ENCODE peak calls at places on chromosomes 12 and 14, in five cellular contexts. S is right lobe of liver, V is tibial artery, H is neuronal stem cell, R is upper lobe of right lung. C is an unnamed sample.

GRCh38 chr12:46404225-46404631 is 31.7 kb upstream of the SLC38A2 start:
- DNase-seq in S (no peak), R (no peak), V (no peak), H (no peak), C (no peak)

GRCh38 chr12:96210376-96211055 is 16.3 kb downstream of the ELK3 start:
- DNase-seq in H (no peak), V (no peak), R (no peak), S (no peak), C (no peak)

GRCh38 chr12:65911321-65911720 is 87.0 kb downstream of the HMGA2 start:
- DNase-seq in S (no peak), V (no peak), R (no peak), H (no peak), C (no peak)

GRCh38 chr12:89959188-89959587 is 250.6 kb upstream of the ATP2B1 start:
- DNase-seq in H (no peak), R (no peak), S (no peak), V (no peak), C (no peak)

GRCh38 chr14:99246536-99247083 is 25.4 kb downstream of the BCL11B start:
- DNase-seq in V (no peak), S (no peak), R (no peak), H (no peak), C (no peak)

GRCh38 chr14:34496007-34496678 is 34.1 kb upstream of the SPTSSA start:
- DNase-seq in R (no peak), V (no peak), S (no peak), H (no peak), C (no peak)

GRCh38 chr14:73888460-73888725 is 1.7 kb downstream of the ZNF410 start:
- DNase-seq in H (no peak), V (no peak), S (no peak), R (no peak), C (no peak)

GRCh38 chr12:86513206-86513605 is 257.0 kb upstream of the MGAT4C start:
- DNase-seq in H (no peak), S (no peak), V (no peak), R (no peak), C (no peak)

GRCh38 chr14:77170045-77170444 is 11.6 kb upstream of the TMEM63C start:
- DNase-seq in R (no peak), H (no peak), V (no peak), S (no peak), C (no peak)

GRCh38 chr12:63353559-63353958 is 202.6 kb upstream of the AVPR1A start:
- DNase-seq in R (no peak), V (no peak), H (no peak), S (no peak), C (no peak)

GRCh38 chr14:105477659-105478623 is 3.3 kb downstream of the CRIP2 start:
- DNase-seq in V (peak; percentile 66), S (no peak), H (no peak), R (no peak), C (no peak)

GRCh38 chr14:25570483-25570882 is 520.5 kb upstream of the STXBP6 start:
- DNase-seq in V (no peak), H (no peak), R (no peak), S (no peak), C (no peak)

GRCh38 chr12:122834921-122835692 is at the start of gene HIP1R:
- DNase-seq in H (peak; percentile 57), R (peak; percentile 81), S (no peak), V (peak; percentile 69), C (no peak)

GRCh38 chr12:85043829-85044228 is 7.7 kb downstream of the LRRIQ1 start:
- DNase-seq in R (no peak), V (no peak), S (no peak), H (no peak), C (no peak)

GRCh38 chr12:114902665-114903393 is 218.9 kb upstream of the TBX3 start:
- DNase-seq in R (no peak), V (no peak), S (no peak), H (no peak), C (no peak)

GRCh38 chr12:75750950-75751349 is 239.5 kb upstream of the KRR1 start:
- DNase-seq in V (no peak), R (no peak), H (no peak), S (no peak), C (no peak)

GRCh38 chr12:48973992-48974673 is 2.6 kb upstream of the WNT10B start:
- DNase-seq in V (no peak), H (no peak), S (peak; percentile 63), R (peak; percentile 76), C (no peak)

GRCh38 chr14:93683241-93683640 is 105.0 kb downstream of the PRIMA1 start:
- DNase-seq in S (no peak), V (no peak), R (no peak), H (peak; percentile 56), C (peak; percentile 89)

GRCh38 chr14:68762944-68763831 is 29.7 kb downstream of the ZFP36L1 start:
- DNase-seq in R (peak; percentile 76), H (peak; percentile 33), V (no peak), S (peak; percentile 83), C (no peak)

GRCh38 chr12:95077341-95077740 is 3.9 kb upstream of the NR2C1 start:
- DNase-seq in S (no peak), V (no peak), R (no peak), H (no peak), C (no peak)

GRCh38 chr12:100345020-100345767 is 11.7 kb upstream of the SLC17A8 start:
- DNase-seq in H (no peak), R (no peak), V (no peak), S (no peak), C (no peak)

GRCh38 chr14:50099335-50099734 is 17.0 kb downstream of the VCPKMT start:
- DNase-seq in H (no peak), R (no peak), V (no peak), S (no peak), C (no peak)

GRCh38 chr12:13745100-13745678 is 236.2 kb downstream of the GRIN2B start:
- DNase-seq in V (no peak), S (peak; percentile 60), H (no peak), R (no peak), C (no peak)

GRCh38 chr12:13417516-13417915 is 221.0 kb downstream of the EMP1 start:
- DNase-seq in S (no peak), H (no peak), V (no peak), R (no peak), C (no peak)

GRCh38 chr14:55354500-55354899 is 57.1 kb downstream of the ATG14 start:
- DNase-seq in S (no peak), R (no peak), V (peak; percentile 67), H (peak; percentile 9), C (peak; percentile 31)

GRCh38 chr12:123571343-123571813 is 13.0 kb upstream of the TMED2 start:
- DNase-seq in R (no peak), V (peak; percentile 75), S (no peak), H (no peak), C (peak; percentile 25)

GRCh38 chr14:102849522-102850379 is 72.5 kb downstream of the TRAF3 start:
- DNase-seq in H (no peak), R (no peak), S (no peak), V (no peak), C (no peak)
- H3K27ac ChIP-seq in H (peak overlapping the region; percentile 26), R (no peak overlapping the region), S (no peak overlapping the region), V (no peak overlapping the region), C (no peak overlapping the region)

GRCh38 chr14:39173198-39173597 is 1.9 kb upstream of the PNN start:
- DNase-seq in S (no peak), V (no peak), H (no peak), R (no peak), C (no peak)

GRCh38 chr14:39169541-39169900 is 612 bp downstream of the TRAPPC6B start:
- DNase-seq in S (no peak), R (no peak), H (no peak), V (no peak), C (no peak)

DNA sequence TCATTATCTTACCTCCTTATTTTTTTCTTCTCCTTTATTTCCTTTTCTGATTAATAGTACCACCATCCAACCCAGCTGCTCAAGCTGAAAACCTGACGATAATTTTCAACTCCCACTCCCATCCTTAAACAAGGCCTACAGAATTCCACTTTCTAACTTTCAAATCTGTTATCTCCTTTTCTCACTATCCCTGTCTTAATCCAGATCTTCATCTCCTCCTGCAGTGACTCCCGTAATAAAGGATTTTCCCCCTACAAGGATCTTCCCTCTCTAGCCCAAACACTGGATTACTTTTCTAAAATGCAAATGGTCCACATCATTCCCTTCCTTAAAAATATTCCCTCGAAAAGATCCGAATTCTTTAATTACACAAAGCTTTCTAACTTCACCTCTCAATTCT is 1.5 kb downstream of the TRAPPC6B start:
- DNase-seq in S (no peak), V (no peak), H (no peak), R (no peak), C (no peak)
- H3K4me3 ChIP-seq in S (peak overlapping the region; percentile 84), V (peak overlapping the region; percentile 86), H (no peak overlapping the region), R (peak overlapping the region; percentile 80), C (no peak overlapping the region)

GRCh38 chr14:103709814-103710213 is 5.4 kb downstream of the XRCC3 start:
- DNase-seq in S (no peak), R (no peak), H (no peak), V (no peak), C (no peak)
- H3K27ac ChIP-seq in S (no peak overlapping the region), R (no peak overlapping the region), H (no peak overlapping the region), V (no peak overlapping the region), C (no peak overlapping the region)

GRCh38 chr12:38137716-38138115 is 178.9 kb upstream of the ALG10B start:
- DNase-seq in R (no peak), S (no peak), V (no peak), H (no peak), C (no peak)
- H3K4me3 ChIP-seq in R (peak overlapping the region; percentile 48), S (peak overlapping the region; percentile 56), V (no peak overlapping the region), H (no peak overlapping the region), C (no peak overlapping the region)

GRCh38 chr14:95463173-95463901 is 53.1 kb downstream of the SYNE3 start:
- DNase-seq in R (no peak), H (no peak), V (no peak), S (no peak), C (no peak)
- H3K27ac ChIP-seq in R (no peak overlapping the region), H (no peak overlapping the region), V (no peak overlapping the region), S (no peak overlapping the region), C (no peak overlapping the region)

DNA sequence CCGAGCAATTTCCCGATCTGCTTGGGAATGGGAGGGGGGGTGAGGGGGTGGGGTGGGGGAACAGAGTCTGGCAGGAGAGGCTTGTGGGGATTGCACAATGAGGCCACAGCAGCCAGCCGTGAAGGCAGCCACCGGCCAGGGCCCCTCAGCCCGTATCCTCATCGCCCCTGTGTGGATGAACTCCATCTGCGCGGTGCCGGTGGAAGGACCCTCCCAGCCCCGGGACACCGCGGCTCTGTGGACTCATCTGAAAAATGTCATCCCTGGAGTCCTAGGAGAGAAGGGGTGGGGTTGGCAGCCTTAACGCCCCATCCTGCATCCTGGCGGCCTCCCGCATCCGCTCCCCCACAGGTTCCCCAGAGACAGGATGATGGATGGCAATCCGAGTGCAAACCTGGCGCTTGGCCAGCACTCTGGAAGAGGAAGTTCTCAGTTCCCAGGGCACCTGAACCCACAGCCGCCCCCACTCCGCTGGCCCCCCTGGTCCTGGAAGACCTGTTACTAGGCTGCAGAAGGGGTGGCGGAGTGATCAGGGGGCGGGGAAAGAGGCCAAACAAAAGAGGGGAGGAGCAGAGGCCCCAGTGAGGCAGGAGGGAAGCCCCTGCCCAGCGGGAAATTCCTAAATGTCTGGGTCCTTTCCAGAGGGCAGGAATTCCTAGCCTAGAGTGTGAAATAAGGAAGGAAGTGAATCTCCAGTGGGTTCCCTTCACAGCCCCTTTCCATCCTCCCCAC is 1.2 kb upstream of the TNFAIP2 start:
- DNase-seq in H (no peak), V (peak; percentile 90), S (peak; percentile 89), R (peak; percentile 89), C (no peak)
- H3K4me3 ChIP-seq in H (no peak overlapping the region), V (peak overlapping the region; percentile 63), S (peak overlapping the region; percentile 63), R (peak overlapping the region; percentile 66), C (no peak overlapping the region)